ENCODE peak calls at places on chromosome 20, in eight cellular contexts. R is H1; Q is neuronal stem cell; J is CD8-positive, alpha-beta memory T cell; B is retinal pigment epithelial cell; V is spleen; C is heart right ventricle; M is tibial artery. E is an unnamed sample.

GRCh38 chr20:36587388-36588136 is 14.2 kb downstream of the TGIF2 start:
- DNase-seq in Q (no peak), M (no peak), J (no peak), V (no peak), B (no peak), C (no peak), R (no peak), E (no peak)

GRCh38 chr20:1327241-1327653 is 1.7 kb downstream of the SDCBP2 start:
- DNase-seq in C (peak), V (peak), Q (no peak), B (no peak), J (no peak), M (peak), R (peak), E (no peak)

GRCh38 chr20:61975411-61975810 is 90.3 kb downstream of the TAF4 start:
- DNase-seq in B (no peak), J (no peak), C (no peak), Q (no peak), R (no peak), M (no peak), V (no peak), E (no peak)

GRCh38 chr20:10713161-10713560 is 39.4 kb upstream of the JAG1 start:
- DNase-seq in R (no peak), B (no peak), M (no peak), C (no peak), V (no peak), Q (no peak), J (no peak), E (no peak)

GRCh38 chr20:57055345-57055744 is 211.1 kb downstream of the BMP7 start:
- DNase-seq in C (no peak), B (no peak), Q (no peak), V (no peak), J (no peak), M (no peak), R (no peak), E (no peak)

GRCh38 chr20:46128310-46129151 is 10.4 kb downstream of the CD40 start:
- DNase-seq in B (no peak), Q (peak), M (no peak), C (peak), R (peak), J (no peak), V (peak), E (no peak)

GRCh38 chr20:61953789-61954125 is 111.9 kb downstream of the TAF4 start:
- DNase-seq in R (peak), J (no peak), M (peak), B (no peak), C (no peak), Q (no peak), V (no peak), E (no peak)

GRCh38 chr20:58389324-58389967 is 417 bp downstream of the VAPB start:
- DNase-seq in C (peak), R (no peak), M (peak), Q (no peak), V (no peak), J (no peak), B (no peak), E (no peak)

GRCh38 chr20:36883972-36884535 is 8.1 kb downstream of the TLDC2 start:
- DNase-seq in V (peak), R (no peak), J (no peak), B (no peak), Q (no peak), C (no peak), M (no peak), E (no peak)

GRCh38 chr20:31560094-31560899 is 44.8 kb upstream of the ID1 start:
- DNase-seq in R (peak), M (peak), V (peak), J (peak), Q (no peak), C (peak), B (no peak), E (no peak)

GRCh38 chr20:57996936-57997629 is 231.4 kb downstream of the ANKRD60 start:
- DNase-seq in R (no peak), J (no peak), B (no peak), C (no peak), V (peak), M (no peak), Q (no peak), E (no peak)

GRCh38 chr20:60160451-60160850 is 202.2 kb downstream of the CDH26 start:
- DNase-seq in R (no peak), J (no peak), C (no peak), M (no peak), B (no peak), Q (no peak), V (no peak), E (no peak)

GRCh38 chr20:32645134-32645533 is 28.6 kb downstream of the C20orf203 start:
- DNase-seq in Q (no peak), C (no peak), J (no peak), M (no peak), R (no peak), B (no peak), V (no peak), E (no peak)

GRCh38 chr20:1390552-1391403 is 2.1 kb downstream of the FKBP1A start:
- DNase-seq in C (no peak), R (no peak), Q (no peak), V (no peak), B (no peak), J (no peak), M (no peak), E (no peak)

GRCh38 chr20:36235892-36236785 is at the start of gene AAR2:
- DNase-seq in Q (peak), B (peak), J (peak), V (peak), R (peak), C (peak), M (peak), E (peak)

GRCh38 chr20:57959589-57959988 is 249.8 kb upstream of the PMEPA1 start:
- DNase-seq in M (no peak), J (no peak), R (no peak), C (no peak), V (no peak), Q (no peak), B (no peak), E (no peak)

GRCh38 chr20:23094213-23094896 is 8.2 kb upstream of the CD93 start:
- DNase-seq in J (no peak), V (no peak), B (no peak), R (no peak), M (no peak), Q (no peak), C (no peak), E (no peak)

GRCh38 chr20:13638496-13639477 is at the start of gene TASP1:
- DNase-seq in R (peak), V (peak), B (peak), Q (peak), J (peak), M (peak), C (peak), E (peak)

GRCh38 chr20:36344517-36345132 is 38.5 kb downstream of the DLGAP4 start:
- DNase-seq in B (peak), C (peak), M (no peak), J (no peak), Q (peak), V (peak), R (peak), E (no peak)

GRCh38 chr20:36217226-36217625 is 19.1 kb upstream of the AAR2 start:
- DNase-seq in B (no peak), V (peak), Q (no peak), J (no peak), C (no peak), M (no peak), R (peak), E (no peak)

GRCh38 chr20:45935416-45936046 is 1.0 kb downstream of the PCIF1 start:
- DNase-seq in Q (no peak), M (no peak), R (no peak), B (no peak), J (no peak), C (no peak), V (no peak), E (no peak)

GRCh38 chr20:33822423-33822822 is 11.3 kb downstream of the CHMP4B start:
- DNase-seq in Q (no peak), M (no peak), R (no peak), J (no peak), C (no peak), V (no peak), B (no peak), E (no peak)

GRCh38 chr20:6269163-6269873 is 146.5 kb upstream of the FERMT1 start:
- DNase-seq in M (no peak), V (no peak), J (no peak), Q (no peak), B (no peak), C (no peak), R (no peak), E (no peak)

GRCh38 chr20:24102749-24103148 is 114.2 kb upstream of the GGTLC1 start:
- DNase-seq in Q (no peak), V (no peak), J (no peak), B (no peak), C (no peak), M (no peak), R (no peak), E (no peak)

GRCh38 chr20:54162378-54162777 is 11.4 kb downstream of the CYP24A1 start:
- DNase-seq in B (no peak), J (no peak), M (no peak), R (no peak), Q (no peak), V (no peak), C (no peak), E (no peak)

GRCh38 chr20:39103305-39103704 is 141.2 kb downstream of the DHX35 start:
- DNase-seq in M (no peak), V (no peak), R (no peak), B (no peak), C (no peak), Q (no peak), J (no peak), E (no peak)

GRCh38 chr20:22584922-22585785 is 782 bp upstream of the FOXA2 start:
- DNase-seq in C (no peak), M (no peak), Q (no peak), J (no peak), B (no peak), R (peak), V (no peak), E (no peak)

GRCh38 chr20:34938466-34939163 is 17.0 kb downstream of the GSS start:
- DNase-seq in J (no peak), Q (no peak), V (no peak), M (peak), B (no peak), R (no peak), C (peak), E (no peak)

GRCh38 chr20:278607-279571 is 11.7 kb downstream of the C20orf96 start:
- DNase-seq in M (peak), C (peak), V (no peak), Q (no peak), J (no peak), R (peak), B (no peak), E (no peak)

GRCh38 chr20:38828514-38829295 is 23.2 kb downstream of the PPP1R16B start:
- DNase-seq in M (no peak), R (no peak), J (no peak), C (no peak), B (no peak), V (no peak), Q (no peak), E (no peak)

GRCh38 chr20:33859157-33859695 is 48.1 kb downstream of the CHMP4B start:
- DNase-seq in J (peak), R (no peak), M (no peak), C (no peak), Q (no peak), B (no peak), V (no peak), E (peak)

GRCh38 chr20:3927486-3928291 is 38.5 kb downstream of the PANK2 start:
- DNase-seq in J (no peak), R (peak), B (no peak), V (peak), M (no peak), C (no peak), Q (no peak), E (no peak)

GRCh38 chr20:40313730-40314129 is 375.3 kb downstream of the MAFB start:
- DNase-seq in Q (no peak), V (no peak), J (no peak), M (no peak), B (no peak), C (no peak), R (no peak), E (no peak)

GRCh38 chr20:17680128-17680835 is 1.8 kb downstream of the RRBP1 start:
- DNase-seq in B (no peak), J (peak), R (no peak), V (peak), Q (peak), C (peak), M (peak), E (peak)

GRCh38 chr20:32476684-32477593 is 108.2 kb downstream of the NOL4L start:
- DNase-seq in R (no peak), M (no peak), Q (no peak), B (no peak), J (peak), C (no peak), V (peak), E (no peak)

GRCh38 chr20:17749628-17749978 is 49.8 kb downstream of the BANF2 start:
- DNase-seq in C (no peak), R (no peak), Q (no peak), V (no peak), M (no peak), J (no peak), B (no peak), E (no peak)

GRCh38 chr20:15047100-15047499 is 709.7 kb upstream of the FLRT3 start:
- DNase-seq in M (no peak), R (no peak), V (no peak), J (no peak), C (no peak), Q (no peak), B (no peak), E (no peak)

GRCh38 chr20:51452734-51453133 is 89.8 kb downstream of the NFATC2 start:
- DNase-seq in R (no peak), B (no peak), J (no peak), Q (no peak), C (no peak), M (no peak), V (no peak), E (no peak)

DNA sequence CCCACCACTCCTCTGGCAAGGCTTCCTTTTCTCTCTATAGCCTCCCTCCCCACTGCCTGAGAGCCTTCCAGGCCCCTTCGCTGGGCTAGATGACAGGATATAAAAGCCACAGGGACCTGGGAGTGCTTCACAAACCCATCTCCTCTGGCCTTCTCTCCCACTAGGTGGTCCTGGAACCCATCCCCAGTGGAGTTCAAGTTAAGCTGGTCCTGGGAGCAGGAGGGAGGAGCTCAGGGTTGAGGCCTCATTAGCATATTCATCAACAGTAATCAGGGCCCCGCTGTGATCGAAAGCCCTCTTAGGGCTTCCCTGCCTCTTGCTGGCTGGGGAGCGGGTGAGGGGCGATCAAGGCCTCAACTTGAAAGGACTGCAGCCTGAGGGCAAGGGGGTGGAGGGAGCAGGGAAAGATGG is 9.1 kb downstream of the EBF4 start:
- DNase-seq in J (no peak), V (no peak), B (no peak), R (peak), Q (no peak), C (no peak), M (no peak), E (no peak)
- H3K4me3 ChIP-seq in J (no peak), V (no peak), B (no peak), R (no peak), Q (no peak), C (no peak), M (no peak), E (no peak)

GRCh38 chr20:8400461-8400860 is 268.4 kb downstream of the PLCB1 start:
- DNase-seq in Q (no peak), R (no peak), C (no peak), M (no peak), B (no peak), J (no peak), V (no peak), E (no peak)
- H3K4me3 ChIP-seq in Q (no peak), R (no peak), C (no peak), M (no peak), B (no peak), J (no peak), V (no peak), E (no peak)

DNA sequence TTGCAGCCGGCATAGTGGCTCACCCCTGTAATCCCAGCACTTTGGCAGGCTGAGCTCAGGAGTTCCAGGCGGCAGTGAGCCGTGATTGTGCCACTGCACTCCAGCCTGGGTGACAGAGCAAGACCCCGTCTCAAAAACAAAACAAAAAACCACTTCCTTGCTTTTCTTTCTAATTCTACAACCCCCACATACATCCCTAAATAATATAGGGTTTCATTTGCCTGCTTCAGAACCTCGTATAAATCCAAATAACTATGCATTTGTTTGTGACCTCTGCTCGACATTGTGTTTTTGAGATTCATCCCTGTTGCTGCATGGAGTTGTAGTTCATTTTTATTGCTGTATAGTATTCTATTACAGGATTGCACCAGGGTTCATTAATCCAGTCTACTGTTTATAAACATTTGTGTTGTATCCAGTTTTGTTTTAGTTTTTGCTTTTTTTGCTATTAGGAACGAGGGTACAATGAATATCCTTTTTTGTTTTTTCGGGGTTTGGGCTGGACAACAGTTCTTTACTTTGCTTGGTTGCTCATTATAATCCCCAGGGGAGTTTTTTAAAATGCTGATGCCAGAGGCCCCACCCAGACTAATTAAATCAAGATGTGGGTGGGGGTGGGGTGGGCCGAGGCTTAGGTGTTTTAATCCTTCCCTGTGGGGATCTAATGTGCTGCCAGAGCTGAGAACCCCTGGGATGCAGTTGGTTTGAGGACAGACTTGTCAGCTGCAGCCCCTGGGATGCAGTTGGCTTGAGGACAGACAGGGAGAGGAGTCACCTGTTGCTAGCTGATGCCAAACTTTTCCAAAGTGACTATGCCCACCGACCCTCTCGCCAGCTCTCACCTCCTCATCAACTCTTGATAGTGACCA is 2.4 kb upstream of the SNAI1 start:
- DNase-seq in J (no peak), M (no peak), R (no peak), Q (no peak), B (no peak), C (no peak), V (no peak), E (no peak)
- H3K4me3 ChIP-seq in J (no peak), M (no peak), R (no peak), Q (no peak), B (no peak), C (no peak), V (no peak), E (no peak)

GRCh38 chr20:25246182-25246943 is 1.5 kb upstream of the PYGB start:
- DNase-seq in Q (no peak), V (no peak), C (no peak), M (no peak), J (no peak), R (no peak), B (no peak), E (no peak)
- H3K4me3 ChIP-seq in Q (no peak), V (no peak), C (peak), M (peak), J (no peak), R (no peak), B (no peak), E (peak)

GRCh38 chr20:43916875-43917371 is 2.3 kb downstream of the TOX2 start:
- DNase-seq in C (no peak), J (no peak), B (no peak), M (peak), Q (no peak), V (no peak), R (no peak), E (no peak)

GRCh38 chr20:43915209-43916072 is 789 bp downstream of the TOX2 start:
- DNase-seq in R (peak), C (no peak), M (peak), B (no peak), V (no peak), J (peak), Q (no peak), E (no peak)

GRCh38 chr20:43919686-43920403 is 5.2 kb downstream of the TOX2 start:
- DNase-seq in B (no peak), J (no peak), V (no peak), M (no peak), Q (no peak), C (no peak), R (no peak), E (no peak)

GRCh38 chr20:43916073-43916874 is 1.6 kb downstream of the TOX2 start:
- DNase-seq in M (peak), C (no peak), Q (no peak), V (no peak), R (no peak), B (no peak), J (no peak), E (no peak)

DNA sequence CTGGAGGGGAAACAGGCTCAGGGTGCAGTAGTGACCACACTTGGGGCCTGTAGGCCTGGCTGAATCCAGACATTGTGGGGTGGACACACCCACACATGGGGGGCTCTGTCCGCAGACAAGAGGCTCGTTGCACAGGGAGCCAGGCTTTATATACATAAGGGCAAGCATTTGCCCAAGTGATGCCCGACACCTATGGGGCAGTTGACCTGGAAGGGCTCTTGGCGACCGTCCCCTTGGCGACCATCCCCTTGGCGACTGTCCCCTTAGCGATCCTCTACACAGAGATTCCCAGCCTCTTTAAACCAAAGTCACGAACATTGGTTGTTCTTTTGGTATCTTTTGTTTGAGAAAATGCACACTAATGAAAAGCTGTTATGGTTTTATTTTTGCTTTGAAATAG is 2.7 kb downstream of the TOX2 start:
- DNase-seq in M (peak), C (no peak), Q (no peak), R (no peak), V (no peak), B (no peak), J (no peak), E (no peak)
- H3K4me3 ChIP-seq in M (no peak), C (no peak), Q (no peak), R (no peak), V (no peak), B (no peak), J (no peak), E (no peak)

DNA sequence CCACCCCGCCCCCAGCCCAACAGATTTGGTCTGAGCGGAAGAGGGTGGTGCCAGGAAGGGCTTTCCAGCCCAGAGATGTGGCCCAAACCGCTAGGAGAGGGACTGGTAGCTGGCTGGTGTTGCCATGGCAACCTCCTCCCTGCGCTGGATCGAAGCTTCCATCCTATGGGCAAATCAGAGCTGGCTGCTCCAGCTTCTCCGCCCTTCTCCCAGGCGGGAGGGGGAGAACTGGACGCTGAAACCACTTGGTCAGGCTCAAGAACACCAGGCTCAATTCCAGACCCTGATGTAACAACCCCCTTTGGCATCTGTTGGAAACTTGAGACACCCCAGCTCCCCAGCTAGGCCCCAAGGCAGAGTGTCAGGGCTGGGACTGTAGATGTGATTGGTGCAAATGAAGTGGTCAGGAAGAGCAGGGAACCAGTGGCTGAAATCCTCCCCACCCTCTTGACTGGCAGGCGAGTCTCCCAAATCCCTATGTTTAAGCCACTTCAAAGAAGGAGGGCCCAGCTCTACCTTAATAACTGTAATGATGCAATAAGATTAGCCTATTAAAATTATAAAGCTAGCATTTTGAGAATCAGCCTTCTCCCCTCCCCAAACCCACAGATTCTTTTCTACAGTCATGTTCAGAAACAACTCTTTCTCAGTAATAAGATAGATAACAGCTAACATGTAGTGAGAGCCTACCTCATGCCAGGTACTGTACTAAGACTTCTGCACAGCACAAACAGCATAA is 4.2 kb downstream of the RIMS4 start:
- DNase-seq in V (no peak), Q (peak), J (no peak), B (no peak), R (peak), C (peak), M (peak), E (no peak)
- H3K4me3 ChIP-seq in V (no peak), Q (no peak), J (no peak), B (no peak), R (no peak), C (no peak), M (no peak), E (no peak)

GRCh38 chr20:63518946-63519764 is 1.4 kb upstream of the PPDPF start:
- DNase-seq in J (peak), C (no peak), Q (no peak), M (no peak), B (no peak), V (peak), R (peak), E (no peak)
- H3K4me3 ChIP-seq in J (peak), C (peak), Q (peak), M (peak), B (peak), V (peak), R (peak), E (peak)